ENCODE peak calls at places on chromosome 1, in eight cellular contexts. V is Caco-2; B is prostate gland; X is HAP-1; I is small intestine; T is pancreas; D is effector memory CD4-positive, alpha-beta T cell; Y is SJSA1. M is an unnamed sample.
A peak's percentile ranks its signal among the peaks of the same experiment; 100 is the strongest.

GRCh38 chr1:47901001-47901575 is 96.1 kb downstream of the TRABD2B start:
- DNase-seq in B (no peak), T (no peak), X (no peak), V (no peak), Y (no peak), I (no peak), D (no peak), M (no peak)

GRCh38 chr1:151579436-151580225 is 32.2 kb upstream of the SNX27 start:
- DNase-seq in X (no peak), B (no peak), D (no peak), I (no peak), T (no peak), V (no peak), Y (no peak), M (no peak)

GRCh38 chr1:93839756-93840155 is 39.2 kb downstream of the DNTTIP2 start:
- DNase-seq in V (no peak), Y (no peak), T (no peak), B (no peak), X (no peak), I (no peak), D (no peak), M (no peak)

GRCh38 chr1:24865587-24865986 is 64.5 kb downstream of the RUNX3 start:
- DNase-seq in D (no peak), T (no peak), V (no peak), X (no peak), Y (no peak), B (no peak), I (no peak), M (no peak)

GRCh38 chr1:41383094-41383852 is 22.0 kb downstream of the FOXO6 start:
- DNase-seq in T (no peak), V (no peak), B (no peak), Y (peak; percentile 28), X (no peak), I (no peak), D (no peak), M (no peak)

GRCh38 chr1:197981546-197981945 is 64.4 kb downstream of the LHX9 start:
- DNase-seq in T (no peak), I (no peak), X (no peak), Y (no peak), B (no peak), D (no peak), V (no peak), M (no peak)

GRCh38 chr1:183039330-183039729 is 16.1 kb downstream of the LAMC1 start:
- DNase-seq in I (no peak), V (no peak), D (no peak), Y (peak; percentile 69), X (no peak), T (no peak), B (no peak), M (no peak)

GRCh38 chr1:16266411-16267118 is 29.6 kb upstream of the CPLANE2 start:
- DNase-seq in B (no peak), T (no peak), D (no peak), X (no peak), I (no peak), Y (no peak), V (no peak), M (no peak)

GRCh38 chr1:232626452-232626851 is 3.5 kb downstream of the SIPA1L2 start:
- DNase-seq in Y (no peak), B (no peak), X (no peak), T (no peak), I (no peak), D (no peak), V (no peak), M (no peak)

GRCh38 chr1:155983191-155984023 is 5.1 kb upstream of the ARHGEF2 start:
- DNase-seq in Y (peak; percentile 91), I (no peak), T (peak; percentile 73), D (no peak), X (no peak), B (no peak), V (no peak), M (peak; percentile 80)

GRCh38 chr1:54408701-54409066 is 2.5 kb upstream of the SSBP3 start:
- DNase-seq in V (no peak), T (no peak), Y (no peak), I (no peak), D (no peak), X (no peak), B (no peak), M (no peak)

GRCh38 chr1:54406339-54407181 is at the start of gene SSBP3:
- DNase-seq in D (peak; percentile 82), V (peak; percentile 87), B (peak; percentile 91), I (peak; percentile 91), X (peak; percentile 91), Y (peak; percentile 88), T (peak; percentile 94), M (peak; percentile 94)

GRCh38 chr1:54409156-54410142 is 3.3 kb upstream of the SSBP3 start:
- DNase-seq in X (no peak), T (no peak), V (peak; percentile 78), Y (no peak), D (no peak), I (peak; percentile 90), B (no peak), M (no peak)

GRCh38 chr1:54407201-54407956 is 1.2 kb upstream of the SSBP3 start:
- DNase-seq in Y (peak; percentile 92), T (peak; percentile 70), D (peak; percentile 57), V (peak; percentile 72), I (peak; percentile 95), X (peak; percentile 95), B (peak; percentile 79), M (peak; percentile 39)

GRCh38 chr1:54407957-54408700 is 1.9 kb upstream of the SSBP3 start:
- DNase-seq in B (no peak), Y (peak; percentile 74), I (no peak), T (no peak), V (no peak), X (no peak), D (no peak), M (no peak)
- H3K4me3 ChIP-seq in B (no peak overlapping the region), Y (no peak overlapping the region), I (no peak overlapping the region), T (no peak overlapping the region), V (no peak overlapping the region), X (no peak overlapping the region), D (no peak overlapping the region), M (peak overlapping the region; percentile 95)

GRCh38 chr1:224433671-224434446 is 738 bp downstream of the WDR26 start:
- DNase-seq in Y (peak; percentile 29), T (peak; percentile 43), B (peak; percentile 20), I (peak; percentile 13), D (peak; percentile 54), V (no peak), X (no peak), M (peak; percentile 40)
- H3K4me1 ChIP-seq in Y (peaks cover 36% of the 10 kb centered on the region), T (peaks cover 40% of the 10 kb centered on the region), B (peaks cover 8% of the 10 kb centered on the region), I (peaks cover 2% of the 10 kb centered on the region), D (peaks cover 25% of the 10 kb centered on the region), V (peaks cover 29% of the 10 kb centered on the region), X (peaks cover 21% of the 10 kb centered on the region), M (peaks cover 69% of the 10 kb centered on the region)

GRCh38 chr1:184752656-184753055 is 2.0 kb downstream of the EDEM3 start:
- DNase-seq in B (no peak), X (no peak), D (no peak), I (no peak), V (no peak), Y (no peak), T (no peak), M (no peak)

GRCh38 chr1:184754479-184755225 is at the start of gene EDEM3:
- DNase-seq in Y (peak; percentile 98), B (peak; percentile 99), X (peak; percentile 100), I (peak; percentile 100), V (peak; percentile 99), D (peak; percentile 95), T (peak; percentile 99), M (peak; percentile 98)

GRCh38 chr1:184753608-184754478 is 815 bp downstream of the EDEM3 start:
- DNase-seq in Y (no peak), V (peak; percentile 52), D (peak; percentile 6), I (peak; percentile 36), B (no peak), X (no peak), T (peak; percentile 57), M (peak; percentile 39)

GRCh38 chr1:184755226-184756065 is 788 bp upstream of the EDEM3 start:
- DNase-seq in Y (no peak), D (no peak), V (no peak), I (peak; percentile 51), B (no peak), T (no peak), X (peak; percentile 27), M (no peak)

DNA sequence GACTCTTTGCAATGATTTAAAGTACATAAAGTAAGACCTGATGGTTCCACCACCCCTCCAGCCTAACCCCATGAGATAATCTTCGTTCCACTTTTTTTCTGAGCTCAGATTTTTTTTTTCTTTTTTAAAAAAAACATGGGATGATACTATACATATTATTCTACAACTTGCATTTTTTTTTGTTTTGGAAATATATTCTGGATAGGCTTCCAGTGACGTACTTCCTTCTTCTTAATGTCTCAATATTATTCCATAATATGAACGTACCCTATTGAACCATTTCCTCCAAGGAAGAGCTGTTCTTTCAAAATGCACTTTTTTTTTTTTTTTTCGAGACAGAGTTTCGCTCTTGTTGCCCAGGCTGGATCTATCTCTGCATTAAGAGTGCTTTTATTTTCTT is 1.6 kb downstream of the EDEM3 start:
- DNase-seq in T (no peak), Y (no peak), D (no peak), X (no peak), I (no peak), V (no peak), B (no peak), M (no peak)
- H3K4me3 ChIP-seq in T (no peak overlapping the region), Y (no peak overlapping the region), D (peak overlapping the region; percentile 99), X (peak overlapping the region; percentile 95), I (no peak overlapping the region), V (peak overlapping the region; percentile 82), B (peak overlapping the region; percentile 94), M (peak overlapping the region; percentile 96)

GRCh38 chr1:230855886-230856285 is 12.4 kb downstream of the C1orf198 start:
- DNase-seq in V (no peak), B (no peak), D (no peak), I (no peak), T (no peak), Y (peak; percentile 53), X (no peak), M (no peak)
- H3K4me1 ChIP-seq in V (peaks cover 31% of the 10 kb centered on the region), B (peaks cover 2% of the 10 kb centered on the region), D (no peaks in the 10 kb centered on the region), I (peaks cover 2% of the 10 kb centered on the region), T (no peaks in the 10 kb centered on the region), Y (peaks cover 79% of the 10 kb centered on the region), X (peaks cover 5% of the 10 kb centered on the region), M (peaks cover 90% of the 10 kb centered on the region)

DNA sequence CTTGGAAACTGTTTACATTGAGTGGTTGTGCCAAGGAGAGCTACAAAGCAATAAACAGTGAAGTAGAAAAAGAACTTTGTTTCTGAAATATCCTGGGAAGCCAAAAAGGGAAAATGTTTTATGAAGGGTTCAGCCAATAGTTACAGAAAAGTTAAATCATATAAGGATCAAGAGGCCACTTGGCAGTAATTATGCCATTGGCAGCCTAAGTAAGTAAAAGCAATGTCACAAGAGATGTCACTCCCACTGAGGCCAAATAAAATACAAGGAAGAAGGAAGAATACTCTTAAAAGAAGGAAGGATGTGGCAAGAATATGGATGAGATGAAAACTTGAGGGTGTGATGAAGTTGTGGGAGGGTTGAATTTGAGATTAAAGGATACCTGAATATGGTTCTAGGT is 45.2 kb downstream of the EDEM3 start:
- DNase-seq in D (no peak), V (no peak), B (no peak), I (no peak), X (no peak), Y (no peak), T (no peak), M (no peak)
- H3K4me3 ChIP-seq in D (no peak overlapping the region), V (no peak overlapping the region), B (no peak overlapping the region), I (no peak overlapping the region), X (no peak overlapping the region), Y (no peak overlapping the region), T (no peak overlapping the region), M (no peak overlapping the region)

GRCh38 chr1:204091066-204091465 is 18.2 kb downstream of the SOX13 start:
- DNase-seq in B (no peak), D (no peak), Y (no peak), V (no peak), I (no peak), X (no peak), T (no peak), M (no peak)
- H3K4me1 ChIP-seq in B (peaks cover 54% of the 10 kb centered on the region), D (no peaks in the 10 kb centered on the region), Y (peaks cover 21% of the 10 kb centered on the region), V (peaks cover 17% of the 10 kb centered on the region), I (no peaks in the 10 kb centered on the region), X (peaks cover 30% of the 10 kb centered on the region), T (peaks cover 46% of the 10 kb centered on the region), M (peaks cover 99% of the 10 kb centered on the region)